ENCODE peak calls at places on chromosomes 5 and 9, in ten cellular contexts. O is dorsolateral prefrontal cortex, B is endothelial cell of umbilical vein, D is GM23338, C is HCT116, T is colonic mucosa, A is GM06990, L is IMR-90, H is foreskin keratinocyte, N is hepatocyte. P is an unnamed sample. For H3K27me3, the result is how much of the 10 kb centered on the place peaks cover.

GRCh38 chr9:124594673-124595072 is 87.5 kb upstream of the NR5A1 start:
- DNase-seq in T (no peak), C (no peak), O (no peak), N (no peak), A (no peak), H (no peak), D (peak), B (no peak), L (peak), P (peak)

GRCh38 chr5:76292923-76293322 is 110.2 kb upstream of the IQGAP2 start:
- DNase-seq in B (no peak), L (no peak), O (no peak), T (no peak), H (no peak), A (peak), N (no peak), C (no peak), D (no peak), P (no peak)

GRCh38 chr5:37771731-37772130 is 68.1 kb downstream of the GDNF start:
- DNase-seq in T (no peak), A (no peak), B (no peak), D (no peak), L (peak), O (no peak), N (no peak), H (peak), C (no peak), P (peak)

GRCh38 chr5:116600876-116601275 is 26.3 kb upstream of the SEMA6A start:
- DNase-seq in A (no peak), H (peak), T (no peak), L (peak), D (no peak), B (no peak), O (no peak), C (no peak), N (no peak), P (no peak)

GRCh38 chr5:180875860-180876426 is 14.9 kb upstream of the ZFP62 start:
- DNase-seq in O (no peak), B (no peak), C (no peak), D (no peak), T (no peak), N (no peak), A (no peak), H (no peak), L (no peak), P (no peak)

GRCh38 chr5:81949479-81949878 is 22.3 kb upstream of the ATG10 start:
- DNase-seq in B (no peak), L (peak), T (no peak), C (no peak), N (no peak), H (no peak), O (no peak), D (no peak), A (no peak), P (no peak)

GRCh38 chr9:87518702-87519335 is 21.2 kb downstream of the DAPK1 start:
- DNase-seq in L (no peak), H (no peak), B (peak), A (no peak), T (peak), N (peak), O (no peak), D (no peak), C (no peak), P (no peak)

GRCh38 chr5:59720063-59720462 is 173.5 kb downstream of the PDE4D start:
- DNase-seq in O (no peak), A (no peak), C (no peak), N (no peak), B (no peak), H (no peak), T (no peak), D (no peak), L (no peak), P (no peak)

GRCh38 chr5:149093625-149094024 is 30.8 kb upstream of the SH3TC2 start:
- DNase-seq in N (no peak), B (no peak), A (no peak), T (no peak), C (no peak), D (no peak), O (no peak), L (no peak), H (no peak), P (no peak)

GRCh38 chr5:171755354-171755821 is 30.2 kb upstream of the SMIM23 start:
- DNase-seq in D (no peak), C (no peak), B (no peak), O (no peak), A (no peak), L (peak), H (no peak), N (no peak), T (no peak), P (no peak)

GRCh38 chr5:132230871-132231270 is 3.2 kb upstream of the P4HA2 start:
- DNase-seq in L (no peak), H (no peak), A (no peak), D (no peak), O (no peak), C (no peak), T (no peak), B (no peak), N (no peak), P (no peak)

GRCh38 chr9:136825295-136826187 is 16.7 kb upstream of the AJM1 start:
- DNase-seq in H (no peak), A (no peak), C (no peak), O (no peak), D (no peak), B (no peak), L (no peak), T (no peak), N (no peak), P (no peak)

GRCh38 chr5:136200130-136200529 is 7.2 kb upstream of the SMIM32 start:
- DNase-seq in B (no peak), T (peak), L (no peak), A (no peak), O (no peak), H (no peak), N (no peak), C (no peak), D (no peak), P (no peak)

GRCh38 chr5:136198453-136198852 is 5.5 kb upstream of the SMIM32 start:
- DNase-seq in H (no peak), B (no peak), D (no peak), C (no peak), N (no peak), T (peak), O (no peak), A (no peak), L (no peak), P (no peak)

GRCh38 chr5:136200761-136201160 is 7.8 kb upstream of the SMIM32 start:
- DNase-seq in A (no peak), O (no peak), H (no peak), L (no peak), N (no peak), T (no peak), D (no peak), C (no peak), B (no peak), P (no peak)

GRCh38 chr5:136197462-136198142 is 4.6 kb upstream of the SMIM32 start:
- DNase-seq in T (peak), C (no peak), L (no peak), D (no peak), N (no peak), A (no peak), H (no peak), O (no peak), B (no peak), P (no peak)

DNA sequence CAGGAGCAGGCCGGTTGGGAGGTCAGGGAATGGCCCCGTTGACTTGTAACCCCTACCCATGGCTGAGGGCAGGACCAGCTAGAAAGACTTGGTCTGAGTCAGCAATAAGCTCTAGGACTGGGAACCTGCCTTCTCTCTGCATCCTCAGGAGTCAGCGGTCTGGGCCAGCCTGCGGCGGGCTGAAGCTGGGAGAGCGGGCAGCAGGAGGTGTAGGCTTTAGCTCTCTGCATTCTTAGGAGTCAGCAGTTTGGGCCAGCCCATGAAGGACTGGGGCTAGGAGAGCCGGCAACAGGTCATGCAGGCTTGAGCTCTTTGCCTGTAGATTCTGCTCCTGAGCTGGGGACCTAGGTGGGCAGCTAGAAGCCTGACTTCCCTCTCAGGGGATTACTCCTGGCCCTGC is 6.4 kb upstream of the SMIM32 start:
- DNase-seq in D (peak), H (no peak), B (no peak), L (no peak), N (no peak), T (peak), O (no peak), C (no peak), A (no peak), P (no peak)
- H3K27me3 ChIP-seq in D (half or more), H (under half), B (under half), L (under half), N (under half), T (under half), O (under half), C (under half), A (under half), P (under half)

GRCh38 chr5:77846422-77847128 is 70.4 kb upstream of the TBCA start:
- DNase-seq in A (no peak), L (no peak), O (no peak), D (peak), N (no peak), H (no peak), T (no peak), B (no peak), C (no peak), P (no peak)
- H3K27me3 ChIP-seq in A (under half), L (under half), O (under half), D (half or more), N (under half), H (half or more), T (under half), B (under half), C (under half), P (half or more)

DNA sequence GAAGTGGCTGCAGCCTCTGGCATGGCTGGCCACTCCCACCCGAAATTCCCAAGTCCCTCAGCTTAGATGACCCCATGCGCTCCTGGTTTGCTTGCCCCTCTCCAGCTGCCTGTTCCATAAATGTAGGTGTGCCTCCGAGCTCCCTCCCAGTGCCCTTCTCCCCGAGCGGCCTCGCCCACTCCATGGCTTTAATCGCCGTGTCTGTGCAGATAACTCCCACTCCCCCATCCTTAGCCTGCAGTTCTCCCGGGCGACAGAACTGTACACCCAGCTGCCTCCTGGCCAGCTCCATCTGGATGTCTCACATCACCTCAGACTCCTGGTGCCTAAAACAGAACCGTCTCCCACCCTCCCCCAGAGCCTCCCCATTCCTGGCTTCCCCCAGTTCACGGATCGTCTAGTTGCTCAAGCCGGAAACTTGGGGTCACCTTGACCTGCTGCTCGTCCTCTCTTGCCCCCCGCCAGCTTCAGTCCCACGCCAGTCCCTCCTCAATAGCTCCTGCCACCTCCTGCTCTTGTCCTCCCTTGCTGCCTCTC is 24.1 kb downstream of the HK3 start:
- DNase-seq in O (no peak), N (no peak), L (no peak), T (no peak), B (no peak), A (no peak), H (no peak), C (no peak), D (no peak), P (no peak)
- H3K27me3 ChIP-seq in O (under half), N (under half), L (half or more), T (under half), B (under half), A (under half), H (under half), C (under half), D (under half), P (under half)

DNA sequence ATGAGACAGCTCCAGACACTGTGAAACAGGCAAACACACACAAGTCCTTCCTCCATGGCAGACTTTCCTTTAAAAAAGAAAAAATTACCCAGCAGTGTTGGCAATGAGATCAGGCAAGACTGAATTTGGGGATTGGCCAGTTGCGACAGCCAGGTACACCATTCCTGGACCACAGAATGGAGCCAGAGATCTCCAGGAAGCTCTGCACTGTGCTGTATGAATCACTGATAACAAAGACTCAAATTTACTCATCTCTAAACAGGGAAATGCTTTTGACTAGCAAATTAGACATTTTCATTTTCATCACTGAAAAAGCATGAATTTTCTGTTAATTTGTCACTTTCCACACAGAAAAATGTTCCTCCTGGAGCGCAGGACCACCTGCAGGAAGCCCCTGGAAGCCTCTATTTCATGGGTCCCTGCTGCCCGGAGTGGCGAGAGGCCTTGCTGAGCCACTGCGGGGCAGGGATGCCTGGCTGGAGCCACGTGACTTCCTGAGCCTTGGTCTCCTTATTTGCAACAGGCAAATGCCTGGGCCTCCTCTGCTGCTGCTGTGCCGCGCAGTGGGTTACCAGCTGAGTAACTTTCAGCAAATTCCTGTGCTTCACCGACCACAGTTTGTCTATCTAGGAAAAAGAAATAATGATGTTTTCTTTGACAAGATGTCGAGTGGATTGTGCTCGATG is 185.9 kb upstream of the ZNF618 start:
- DNase-seq in T (no peak), A (no peak), N (no peak), H (no peak), O (no peak), C (no peak), D (peak), L (no peak), B (no peak), P (no peak)
- H3K27me3 ChIP-seq in T (under half), A (under half), N (half or more), H (under half), O (under half), C (under half), D (under half), L (under half), B (under half), P (under half)

GRCh38 chr9:128419061-128419925 is 1.4 kb upstream of the CERCAM start:
- DNase-seq in T (no peak), H (no peak), D (no peak), N (peak), A (no peak), L (peak), B (no peak), O (no peak), C (no peak), P (peak)
- H3K27me3 ChIP-seq in T (under half), H (under half), D (half or more), N (under half), A (under half), L (under half), B (under half), O (under half), C (under half), P (under half)

GRCh38 chr5:517535-518100 is 6.6 kb downstream of the SLC9A3 start:
- DNase-seq in L (no peak), N (no peak), O (no peak), A (no peak), C (no peak), H (no peak), T (no peak), B (no peak), D (no peak), P (no peak)
- H3K27me3 ChIP-seq in L (half or more), N (under half), O (half or more), A (under half), C (under half), H (half or more), T (under half), B (under half), D (under half), P (under half)

GRCh38 chr9:121071356-121071755 is 3.4 kb upstream of the CNTRL start:
- DNase-seq in A (no peak), D (no peak), T (no peak), H (peak), B (no peak), C (no peak), O (no peak), N (no peak), L (no peak), P (no peak)

GRCh38 chr9:121073038-121073437 is 1.7 kb upstream of the CNTRL start:
- DNase-seq in H (peak), L (peak), C (no peak), O (peak), N (peak), T (peak), B (peak), D (no peak), A (no peak), P (peak)

GRCh38 chr9:121075251-121076036 is 689 bp downstream of the CNTRL start:
- DNase-seq in H (no peak), D (peak), C (no peak), A (no peak), T (no peak), O (no peak), L (peak), N (peak), B (no peak), P (no peak)

DNA sequence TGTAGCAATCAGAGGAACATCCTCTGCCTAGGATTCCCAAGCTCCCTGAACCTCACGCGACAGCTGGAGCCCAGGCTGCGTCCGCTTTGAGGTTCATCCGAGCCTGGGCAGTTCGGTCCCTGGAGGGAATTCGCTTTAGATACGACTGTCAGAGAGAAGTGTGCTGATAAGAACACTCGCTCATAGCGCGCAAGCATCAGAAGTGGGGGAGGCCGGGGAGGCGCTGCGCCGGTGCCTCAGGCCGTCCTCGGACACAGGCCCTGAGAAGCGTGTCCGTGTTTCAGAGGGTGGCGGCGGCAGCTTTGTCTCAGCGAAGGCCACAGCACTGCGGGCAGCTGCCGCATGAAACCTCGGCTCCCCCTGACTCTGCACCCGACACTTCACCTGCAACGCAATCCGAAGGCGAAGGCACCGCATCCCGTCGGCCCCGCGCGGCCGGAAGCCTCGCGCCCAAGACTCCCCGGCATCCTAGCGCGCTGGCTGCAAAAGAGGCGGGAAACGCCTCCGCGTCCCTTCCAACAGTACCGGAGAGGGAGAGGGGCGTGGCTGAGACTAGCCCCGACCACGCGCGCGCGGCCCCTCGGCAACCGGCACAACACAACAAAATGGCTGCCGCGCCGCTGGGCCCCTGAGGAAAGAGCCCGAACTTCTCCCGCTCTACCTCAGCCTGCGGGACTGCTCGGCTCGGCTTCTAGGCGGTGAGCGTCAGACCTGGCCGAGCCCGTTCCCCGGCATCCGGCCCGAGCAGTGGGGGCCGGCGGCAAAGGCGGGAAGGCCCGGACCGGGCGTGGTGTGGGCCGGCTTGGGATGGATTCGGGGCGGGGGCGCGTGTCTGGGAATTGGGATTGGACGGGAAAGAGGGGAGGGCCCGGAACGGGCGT is at the start of gene CNTRL:
- DNase-seq in O (peak), B (peak), C (peak), N (peak), D (peak), L (peak), H (peak), T (peak), A (peak), P (peak)
- H3K27me3 ChIP-seq in O (under half), B (under half), C (under half), N (under half), D (half or more), L (under half), H (under half), T (under half), A (under half), P (under half)

P was measured in cardiac muscle cell.